ENCODE peak calls at places on chromosomes 7 and 10, in ten cellular contexts. V, B, H, P, D, N, T, E, Y and J are unnamed samples.

GRCh38 chr10:6228647-6229046 is 25.9 kb downstream of the PFKFB3 start:
- DNase-seq in V (no peak), B (no peak), H (no peak), P (no peak), D (no peak), N (no peak), T (no peak), E (no peak), Y (no peak), J (no peak)

GRCh38 chr10:94361161-94361794 is 1.5 kb downstream of the NOC3L start:
- DNase-seq in V (no peak), B (peak), H (no peak), P (no peak), D (no peak), N (no peak), T (no peak), E (no peak), Y (no peak), J (no peak)

GRCh38 chr7:78609281-78609680 is 810.7 kb downstream of the PHTF2 start:
- DNase-seq in V (no peak), B (no peak), H (no peak), P (no peak), D (no peak), N (no peak), T (no peak), E (no peak), Y (no peak), J (no peak)

GRCh38 chr7:127189074-127189473 is 63.7 kb downstream of the GRM8 start:
- DNase-seq in V (no peak), B (no peak), H (no peak), P (no peak), D (no peak), N (no peak), T (no peak), E (no peak), Y (no peak), J (peak)

GRCh38 chr7:1849351-1849951 is 179.4 kb downstream of the ELFN1 start:
- DNase-seq in V (no peak), B (no peak), H (no peak), P (no peak), D (no peak), N (no peak), T (no peak), E (no peak), Y (no peak), J (no peak)

GRCh38 chr10:6342091-6342490 is 139.4 kb downstream of the PFKFB3 start:
- DNase-seq in V (no peak), B (no peak), H (no peak), P (no peak), D (no peak), N (no peak), T (no peak), E (no peak), Y (no peak), J (no peak)

GRCh38 chr10:120017731-120018130 is 125.2 kb downstream of the SEC23IP start:
- DNase-seq in V (no peak), B (no peak), H (no peak), P (no peak), D (no peak), N (no peak), T (no peak), E (no peak), Y (no peak), J (no peak)

GRCh38 chr10:124898493-124898892 is 43.4 kb upstream of the ZRANB1 start:
- DNase-seq in V (no peak), B (no peak), H (no peak), P (no peak), D (no peak), N (no peak), T (no peak), E (no peak), Y (no peak), J (no peak)

GRCh38 chr10:78782441-78782840 is 286.3 kb upstream of the ZMIZ1 start:
- DNase-seq in V (no peak), B (no peak), H (no peak), P (no peak), D (no peak), N (peak), T (no peak), E (no peak), Y (no peak), J (no peak)

GRCh38 chr7:29453022-29453421 is 110.6 kb upstream of the PRR15 start:
- DNase-seq in V (no peak), B (peak), H (no peak), P (no peak), D (no peak), N (no peak), T (no peak), E (no peak), Y (no peak), J (no peak)

GRCh38 chr10:124731551-124731950 is 12.6 kb downstream of the FAM53B start:
- DNase-seq in V (no peak), B (no peak), H (no peak), P (no peak), D (no peak), N (peak), T (no peak), E (no peak), Y (no peak), J (no peak)